ENCODE peak calls at places on chromosomes 1 and 21, in four cellular contexts. U is WTC11, F is GM10248, E is A172. J is an unnamed sample.

GRCh38 chr1:230157409-230158390 is 90.7 kb downstream of the GALNT2 start:
- DNase-seq in U (no peak), F (no peak), E (no peak), J (no peak)

GRCh38 chr1:116403506-116404136 is 30.6 kb downstream of the ATP1A1 start:
- DNase-seq in U (no peak), F (no peak), E (no peak), J (no peak)

GRCh38 chr21:39647476-39647875 is 34.7 kb downstream of the B3GALT5 start:
- DNase-seq in U (no peak), F (no peak), E (peak), J (peak)

GRCh38 chr1:169108897-169109560 is 2.5 kb downstream of the ATP1B1 start:
- DNase-seq in U (no peak), F (peak), E (peak), J (no peak)

GRCh38 chr1:5650283-5651026 is 341.8 kb downstream of the NPHP4 start:
- DNase-seq in U (no peak), F (no peak), E (no peak), J (no peak)

GRCh38 chr1:80675469-80675868 is 1125.3 kb upstream of the ADGRL2 start:
- DNase-seq in U (no peak), F (no peak), E (peak), J (peak)

GRCh38 chr1:33005812-33006465 is 30.7 kb downstream of the AK2 start:
- DNase-seq in U (no peak), F (no peak), E (no peak), J (no peak)

GRCh38 chr21:32476661-32477423 is 64.3 kb downstream of the EVA1C start:
- DNase-seq in U (no peak), F (no peak), E (no peak), J (no peak)

GRCh38 chr21:16241021-16241420 is 511.2 kb downstream of the USP25 start:
- DNase-seq in U (no peak), F (no peak), E (no peak), J (no peak)

GRCh38 chr1:52629667-52630066 is 3.3 kb upstream of the SHISAL2A start:
- DNase-seq in U (no peak), F (no peak), E (no peak), J (no peak)

GRCh38 chr1:223761416-223761815 is 49.1 kb downstream of the CAPN2 start:
- DNase-seq in U (no peak), F (no peak), E (no peak), J (no peak)

GRCh38 chr1:28776341-28776740 is 35.6 kb upstream of the OPRD1 start:
- DNase-seq in U (no peak), F (no peak), E (no peak), J (no peak)

GRCh38 chr1:241706967-241707366 is 54.9 kb downstream of the WDR64 start:
- DNase-seq in U (no peak), F (no peak), E (peak), J (no peak)

GRCh38 chr1:92485374-92486250 is 1.1 kb downstream of the GFI1 start:
- DNase-seq in U (peak), F (peak), E (no peak), J (peak)

GRCh38 chr1:58844176-58844575 is 60.3 kb upstream of the JUN start:
- DNase-seq in U (no peak), F (no peak), E (no peak), J (no peak)

GRCh38 chr1:9066945-9067807 is 2.3 kb downstream of the SLC2A5 start:
- DNase-seq in U (no peak), F (no peak), E (no peak), J (no peak)

GRCh38 chr1:227072991-227073390 is 132.9 kb downstream of the COQ8A start:
- DNase-seq in U (no peak), F (no peak), E (no peak), J (no peak)

GRCh38 chr1:245785433-245785832 is 630.6 kb downstream of the KIF26B start:
- DNase-seq in U (no peak), F (no peak), E (no peak), J (no peak)

GRCh38 chr1:16387201-16388185 is 20.5 kb downstream of the SZRD1 start:
- DNase-seq in U (no peak), F (peak), E (no peak), J (no peak)

GRCh38 chr1:6625579-6626149 is 996 bp downstream of the THAP3 start:
- DNase-seq in U (no peak), F (no peak), E (peak), J (no peak)

GRCh38 chr1:41392528-41392924 is 31.3 kb downstream of the FOXO6 start:
- DNase-seq in U (no peak), F (no peak), E (no peak), J (no peak)

GRCh38 chr1:109654519-109654918 is 1.4 kb upstream of the GSTM4 start:
- DNase-seq in U (no peak), F (no peak), E (no peak), J (no peak)

GRCh38 chr1:43421976-43422750 is 31.6 kb downstream of the HYI start:
- DNase-seq in U (peak), F (no peak), E (no peak), J (peak)

GRCh38 chr1:175409938-175410337 is 217.4 kb upstream of the KIAA0040 start:
- DNase-seq in U (no peak), F (no peak), E (no peak), J (no peak)

GRCh38 chr1:82423174-82423815 is 622.6 kb downstream of the ADGRL2 start:
- DNase-seq in U (no peak), F (no peak), E (no peak), J (no peak)

GRCh38 chr1:68210829-68211228 is 21.5 kb downstream of the WLS start:
- DNase-seq in U (no peak), F (no peak), E (no peak), J (no peak)

GRCh38 chr1:102580806-102581205 is 527.5 kb downstream of the COL11A1 start:
- DNase-seq in U (no peak), F (no peak), E (no peak), J (no peak)

GRCh38 chr21:26843912-26844257 is 1.3 kb downstream of the ADAMTS1 start:
- DNase-seq in U (no peak), F (no peak), E (no peak), J (no peak)

J was measured in ELF-1.